ENCODE peak calls at places on chromosome 20, in nine cellular contexts. One of them, this sample, is unnamed.

GRCh38 chr20:47762699-47763098 is 22.6 kb downstream of the SULF2 start:
- DNase-seq in dorsolateral prefrontal cortex: no peak
- DNase-seq in NCI-H2171 treated with DMSO at 0.1 percent for 48 hours: peak; percentile 58
- DNase-seq in activated T-helper 1 cell treated with anti-CD3 and anti-CD28 coated beads, Interleukin-12 subunit alpha, Interleukin-12 subunit beta, Interleukin-2, Interleukin-4 antibody, amounts not matched to agents 30 ng/mL and 10 ng/mL and 1 ng/mL, durations not matched to agents 14 hours and 24 hours and 36 hours: no peak
- DNase-seq in SW480: no peak
- DNase-seq in Calu3: peak; percentile 24
- DNase-seq in upper lobe of right lung: no peak
- DNase-seq in stimulated activated CD4-positive, alpha-beta T cell treated with anti-CD3 and anti-CD28 coated beads, Interleukin-1b, Interleukin-23, amount 100 ng/mL, for 1 hour: no peak
- DNase-seq in heart left ventricle: no peak
- DNase-seq in this sample: no peak

GRCh38 chr20:41573955-41574354 is 44.2 kb downstream of the CHD6 start:
- DNase-seq in NCI-H2171 treated with DMSO at 0.1 percent for 48 hours: no peak
- DNase-seq in Calu3: no peak
- DNase-seq in upper lobe of right lung: no peak
- DNase-seq in SW480: no peak
- DNase-seq in activated T-helper 1 cell treated with anti-CD3 and anti-CD28 coated beads, Interleukin-12 subunit alpha, Interleukin-12 subunit beta, Interleukin-2, Interleukin-4 antibody, amounts not matched to agents 30 ng/mL and 10 ng/mL and 1 ng/mL, durations not matched to agents 14 hours and 24 hours and 36 hours: no peak
- DNase-seq in heart left ventricle: no peak
- DNase-seq in stimulated activated CD4-positive, alpha-beta T cell treated with anti-CD3 and anti-CD28 coated beads, Interleukin-1b, Interleukin-23, amount 100 ng/mL, for 1 hour: no peak
- DNase-seq in dorsolateral prefrontal cortex: no peak
- DNase-seq in this sample: no peak

GRCh38 chr20:57000441-57000968 is 265.9 kb downstream of the BMP7 start:
- DNase-seq in SW480: no peak
- DNase-seq in stimulated activated CD4-positive, alpha-beta T cell treated with anti-CD3 and anti-CD28 coated beads, Interleukin-1b, Interleukin-23, amount 100 ng/mL, for 1 hour: no peak
- DNase-seq in activated T-helper 1 cell treated with anti-CD3 and anti-CD28 coated beads, Interleukin-12 subunit alpha, Interleukin-12 subunit beta, Interleukin-2, Interleukin-4 antibody, amounts not matched to agents 30 ng/mL and 10 ng/mL and 1 ng/mL, durations not matched to agents 14 hours and 24 hours and 36 hours: no peak
- DNase-seq in upper lobe of right lung: no peak
- DNase-seq in NCI-H2171 treated with DMSO at 0.1 percent for 48 hours: no peak
- DNase-seq in heart left ventricle: no peak
- DNase-seq in dorsolateral prefrontal cortex: no peak
- DNase-seq in Calu3: no peak
- DNase-seq in this sample: no peak

GRCh38 chr20:44601801-44602204 is 19.4 kb downstream of the PKIG start:
- DNase-seq in activated T-helper 1 cell treated with anti-CD3 and anti-CD28 coated beads, Interleukin-12 subunit alpha, Interleukin-12 subunit beta, Interleukin-2, Interleukin-4 antibody, amounts not matched to agents 30 ng/mL and 10 ng/mL and 1 ng/mL, durations not matched to agents 14 hours and 24 hours and 36 hours: no peak
- DNase-seq in stimulated activated CD4-positive, alpha-beta T cell treated with anti-CD3 and anti-CD28 coated beads, Interleukin-1b, Interleukin-23, amount 100 ng/mL, for 1 hour: no peak
- DNase-seq in SW480: no peak
- DNase-seq in dorsolateral prefrontal cortex: no peak
- DNase-seq in upper lobe of right lung: no peak
- DNase-seq in Calu3: no peak
- DNase-seq in heart left ventricle: peak; percentile 81
- DNase-seq in NCI-H2171 treated with DMSO at 0.1 percent for 48 hours: no peak
- DNase-seq in this sample: no peak

GRCh38 chr20:52622086-52622485 is 350.1 kb upstream of the TSHZ2 start:
- DNase-seq in NCI-H2171 treated with DMSO at 0.1 percent for 48 hours: no peak
- DNase-seq in activated T-helper 1 cell treated with anti-CD3 and anti-CD28 coated beads, Interleukin-12 subunit alpha, Interleukin-12 subunit beta, Interleukin-2, Interleukin-4 antibody, amounts not matched to agents 30 ng/mL and 10 ng/mL and 1 ng/mL, durations not matched to agents 14 hours and 24 hours and 36 hours: no peak
- DNase-seq in SW480: no peak
- DNase-seq in heart left ventricle: no peak
- DNase-seq in stimulated activated CD4-positive, alpha-beta T cell treated with anti-CD3 and anti-CD28 coated beads, Interleukin-1b, Interleukin-23, amount 100 ng/mL, for 1 hour: no peak
- DNase-seq in dorsolateral prefrontal cortex: no peak
- DNase-seq in upper lobe of right lung: no peak
- DNase-seq in Calu3: no peak
- DNase-seq in this sample: no peak

GRCh38 chr20:16062661-16063591 is 510.3 kb downstream of the KIF16B start:
- DNase-seq in activated T-helper 1 cell treated with anti-CD3 and anti-CD28 coated beads, Interleukin-12 subunit alpha, Interleukin-12 subunit beta, Interleukin-2, Interleukin-4 antibody, amounts not matched to agents 30 ng/mL and 10 ng/mL and 1 ng/mL, durations not matched to agents 14 hours and 24 hours and 36 hours: no peak
- DNase-seq in heart left ventricle: no peak
- DNase-seq in NCI-H2171 treated with DMSO at 0.1 percent for 48 hours: no peak
- DNase-seq in SW480: no peak
- DNase-seq in dorsolateral prefrontal cortex: no peak
- DNase-seq in stimulated activated CD4-positive, alpha-beta T cell treated with anti-CD3 and anti-CD28 coated beads, Interleukin-1b, Interleukin-23, amount 100 ng/mL, for 1 hour: no peak
- DNase-seq in upper lobe of right lung: no peak
- DNase-seq in Calu3: no peak
- DNase-seq in this sample: no peak

GRCh38 chr20:31596831-31597482 is 8.1 kb upstream of the ID1 start:
- DNase-seq in stimulated activated CD4-positive, alpha-beta T cell treated with anti-CD3 and anti-CD28 coated beads, Interleukin-1b, Interleukin-23, amount 100 ng/mL, for 1 hour: no peak
- DNase-seq in dorsolateral prefrontal cortex: no peak
- DNase-seq in heart left ventricle: no peak
- DNase-seq in activated T-helper 1 cell treated with anti-CD3 and anti-CD28 coated beads, Interleukin-12 subunit alpha, Interleukin-12 subunit beta, Interleukin-2, Interleukin-4 antibody, amounts not matched to agents 30 ng/mL and 10 ng/mL and 1 ng/mL, durations not matched to agents 14 hours and 24 hours and 36 hours: no peak
- DNase-seq in upper lobe of right lung: no peak
- DNase-seq in SW480: no peak
- DNase-seq in NCI-H2171 treated with DMSO at 0.1 percent for 48 hours: peak; percentile 31
- DNase-seq in Calu3: no peak
- DNase-seq in this sample: no peak

GRCh38 chr20:32452776-32453466 is 94.8 kb downstream of the ASXL1 start:
- DNase-seq in SW480: no peak
- DNase-seq in Calu3: no peak
- DNase-seq in stimulated activated CD4-positive, alpha-beta T cell treated with anti-CD3 and anti-CD28 coated beads, Interleukin-1b, Interleukin-23, amount 100 ng/mL, for 1 hour: no peak
- DNase-seq in upper lobe of right lung: peak; percentile 43
- DNase-seq in dorsolateral prefrontal cortex: no peak
- DNase-seq in heart left ventricle: peak; percentile 45
- DNase-seq in NCI-H2171 treated with DMSO at 0.1 percent for 48 hours: no peak
- DNase-seq in activated T-helper 1 cell treated with anti-CD3 and anti-CD28 coated beads, Interleukin-12 subunit alpha, Interleukin-12 subunit beta, Interleukin-2, Interleukin-4 antibody, amounts not matched to agents 30 ng/mL and 10 ng/mL and 1 ng/mL, durations not matched to agents 14 hours and 24 hours and 36 hours: no peak
- DNase-seq in this sample: no peak

GRCh38 chr20:62133051-62133845 is 9.9 kb downstream of the PSMA7 start:
- DNase-seq in upper lobe of right lung: peak; percentile 79
- DNase-seq in heart left ventricle: peak; percentile 77
- DNase-seq in dorsolateral prefrontal cortex: no peak
- DNase-seq in Calu3: no peak
- DNase-seq in NCI-H2171 treated with DMSO at 0.1 percent for 48 hours: no peak
- DNase-seq in activated T-helper 1 cell treated with anti-CD3 and anti-CD28 coated beads, Interleukin-12 subunit alpha, Interleukin-12 subunit beta, Interleukin-2, Interleukin-4 antibody, amounts not matched to agents 30 ng/mL and 10 ng/mL and 1 ng/mL, durations not matched to agents 14 hours and 24 hours and 36 hours: no peak
- DNase-seq in SW480: no peak
- DNase-seq in stimulated activated CD4-positive, alpha-beta T cell treated with anti-CD3 and anti-CD28 coated beads, Interleukin-1b, Interleukin-23, amount 100 ng/mL, for 1 hour: no peak
- DNase-seq in this sample: no peak

GRCh38 chr20:2602746-2603145 is 49.7 kb upstream of the NOP56 start:
- DNase-seq in dorsolateral prefrontal cortex: no peak
- DNase-seq in heart left ventricle: no peak
- DNase-seq in stimulated activated CD4-positive, alpha-beta T cell treated with anti-CD3 and anti-CD28 coated beads, Interleukin-1b, Interleukin-23, amount 100 ng/mL, for 1 hour: no peak
- DNase-seq in upper lobe of right lung: no peak
- DNase-seq in NCI-H2171 treated with DMSO at 0.1 percent for 48 hours: peak; percentile 54
- DNase-seq in activated T-helper 1 cell treated with anti-CD3 and anti-CD28 coated beads, Interleukin-12 subunit alpha, Interleukin-12 subunit beta, Interleukin-2, Interleukin-4 antibody, amounts not matched to agents 30 ng/mL and 10 ng/mL and 1 ng/mL, durations not matched to agents 14 hours and 24 hours and 36 hours: no peak
- DNase-seq in Calu3: no peak
- DNase-seq in SW480: no peak
- DNase-seq in this sample: no peak

GRCh38 chr20:57440678-57441509 is 49.7 kb downstream of the RBM38 start:
- DNase-seq in heart left ventricle: peak; percentile 89
- DNase-seq in dorsolateral prefrontal cortex: peak; percentile 83
- DNase-seq in Calu3: no peak
- DNase-seq in activated T-helper 1 cell treated with anti-CD3 and anti-CD28 coated beads, Interleukin-12 subunit alpha, Interleukin-12 subunit beta, Interleukin-2, Interleukin-4 antibody, amounts not matched to agents 30 ng/mL and 10 ng/mL and 1 ng/mL, durations not matched to agents 14 hours and 24 hours and 36 hours: no peak
- DNase-seq in SW480: no peak
- DNase-seq in stimulated activated CD4-positive, alpha-beta T cell treated with anti-CD3 and anti-CD28 coated beads, Interleukin-1b, Interleukin-23, amount 100 ng/mL, for 1 hour: no peak
- DNase-seq in upper lobe of right lung: peak; percentile 88
- DNase-seq in NCI-H2171 treated with DMSO at 0.1 percent for 48 hours: peak; percentile 56
- DNase-seq in this sample: peak; percentile 92

GRCh38 chr20:62276448-62276847 is 26.3 kb upstream of the ADRM1 start:
- DNase-seq in dorsolateral prefrontal cortex: no peak
- DNase-seq in Calu3: no peak
- DNase-seq in stimulated activated CD4-positive, alpha-beta T cell treated with anti-CD3 and anti-CD28 coated beads, Interleukin-1b, Interleukin-23, amount 100 ng/mL, for 1 hour: no peak
- DNase-seq in activated T-helper 1 cell treated with anti-CD3 and anti-CD28 coated beads, Interleukin-12 subunit alpha, Interleukin-12 subunit beta, Interleukin-2, Interleukin-4 antibody, amounts not matched to agents 30 ng/mL and 10 ng/mL and 1 ng/mL, durations not matched to agents 14 hours and 24 hours and 36 hours: no peak
- DNase-seq in SW480: no peak
- DNase-seq in NCI-H2171 treated with DMSO at 0.1 percent for 48 hours: no peak
- DNase-seq in upper lobe of right lung: no peak
- DNase-seq in heart left ventricle: no peak
- DNase-seq in this sample: no peak

GRCh38 chr20:49811825-49812462 is 684 bp upstream of the SLC9A8 start:
- DNase-seq in Calu3: no peak
- DNase-seq in heart left ventricle: no peak
- DNase-seq in activated T-helper 1 cell treated with anti-CD3 and anti-CD28 coated beads, Interleukin-12 subunit alpha, Interleukin-12 subunit beta, Interleukin-2, Interleukin-4 antibody, amounts not matched to agents 30 ng/mL and 10 ng/mL and 1 ng/mL, durations not matched to agents 14 hours and 24 hours and 36 hours: no peak
- DNase-seq in SW480: peak; percentile 90
- DNase-seq in dorsolateral prefrontal cortex: no peak
- DNase-seq in upper lobe of right lung: no peak
- DNase-seq in NCI-H2171 treated with DMSO at 0.1 percent for 48 hours: peak; percentile 66
- DNase-seq in stimulated activated CD4-positive, alpha-beta T cell treated with anti-CD3 and anti-CD28 coated beads, Interleukin-1b, Interleukin-23, amount 100 ng/mL, for 1 hour: no peak
- DNase-seq in this sample: no peak

GRCh38 chr20:55415567-55416142 is 589.7 kb downstream of the CBLN4 start:
- DNase-seq in heart left ventricle: no peak
- DNase-seq in NCI-H2171 treated with DMSO at 0.1 percent for 48 hours: peak; percentile 14
- DNase-seq in Calu3: no peak
- DNase-seq in dorsolateral prefrontal cortex: no peak
- DNase-seq in SW480: peak; percentile 63
- DNase-seq in upper lobe of right lung: no peak
- DNase-seq in stimulated activated CD4-positive, alpha-beta T cell treated with anti-CD3 and anti-CD28 coated beads, Interleukin-1b, Interleukin-23, amount 100 ng/mL, for 1 hour: no peak
- DNase-seq in activated T-helper 1 cell treated with anti-CD3 and anti-CD28 coated beads, Interleukin-12 subunit alpha, Interleukin-12 subunit beta, Interleukin-2, Interleukin-4 antibody, amounts not matched to agents 30 ng/mL and 10 ng/mL and 1 ng/mL, durations not matched to agents 14 hours and 24 hours and 36 hours: no peak
- DNase-seq in this sample: no peak

GRCh38 chr20:56411759-56412472 is at the start of gene CASS4:
- DNase-seq in Calu3: no peak
- DNase-seq in stimulated activated CD4-positive, alpha-beta T cell treated with anti-CD3 and anti-CD28 coated beads, Interleukin-1b, Interleukin-23, amount 100 ng/mL, for 1 hour: no peak
- DNase-seq in dorsolateral prefrontal cortex: no peak
- DNase-seq in NCI-H2171 treated with DMSO at 0.1 percent for 48 hours: no peak
- DNase-seq in activated T-helper 1 cell treated with anti-CD3 and anti-CD28 coated beads, Interleukin-12 subunit alpha, Interleukin-12 subunit beta, Interleukin-2, Interleukin-4 antibody, amounts not matched to agents 30 ng/mL and 10 ng/mL and 1 ng/mL, durations not matched to agents 14 hours and 24 hours and 36 hours: peak; percentile 22
- DNase-seq in SW480: no peak
- DNase-seq in upper lobe of right lung: no peak
- DNase-seq in heart left ventricle: no peak
- DNase-seq in this sample: no peak

GRCh38 chr20:62656919-62657635 is 14.8 kb downstream of the SLCO4A1 start:
- DNase-seq in activated T-helper 1 cell treated with anti-CD3 and anti-CD28 coated beads, Interleukin-12 subunit alpha, Interleukin-12 subunit beta, Interleukin-2, Interleukin-4 antibody, amounts not matched to agents 30 ng/mL and 10 ng/mL and 1 ng/mL, durations not matched to agents 14 hours and 24 hours and 36 hours: no peak
- DNase-seq in NCI-H2171 treated with DMSO at 0.1 percent for 48 hours: no peak
- DNase-seq in heart left ventricle: peak; percentile 56
- DNase-seq in stimulated activated CD4-positive, alpha-beta T cell treated with anti-CD3 and anti-CD28 coated beads, Interleukin-1b, Interleukin-23, amount 100 ng/mL, for 1 hour: no peak
- DNase-seq in upper lobe of right lung: no peak
- DNase-seq in dorsolateral prefrontal cortex: no peak
- DNase-seq in SW480: no peak
- DNase-seq in Calu3: no peak
- DNase-seq in this sample: no peak

GRCh38 chr20:11376406-11376805 is 541.3 kb upstream of the BTBD3 start:
- DNase-seq in dorsolateral prefrontal cortex: no peak
- DNase-seq in SW480: no peak
- DNase-seq in Calu3: no peak
- DNase-seq in heart left ventricle: no peak
- DNase-seq in stimulated activated CD4-positive, alpha-beta T cell treated with anti-CD3 and anti-CD28 coated beads, Interleukin-1b, Interleukin-23, amount 100 ng/mL, for 1 hour: no peak
- DNase-seq in upper lobe of right lung: no peak
- DNase-seq in NCI-H2171 treated with DMSO at 0.1 percent for 48 hours: no peak
- DNase-seq in activated T-helper 1 cell treated with anti-CD3 and anti-CD28 coated beads, Interleukin-12 subunit alpha, Interleukin-12 subunit beta, Interleukin-2, Interleukin-4 antibody, amounts not matched to agents 30 ng/mL and 10 ng/mL and 1 ng/mL, durations not matched to agents 14 hours and 24 hours and 36 hours: no peak
- DNase-seq in this sample: no peak

GRCh38 chr20:51661609-51662178 is 106.5 kb downstream of the ATP9A start:
- DNase-seq in SW480: peak; percentile 100
- DNase-seq in heart left ventricle: no peak
- DNase-seq in stimulated activated CD4-positive, alpha-beta T cell treated with anti-CD3 and anti-CD28 coated beads, Interleukin-1b, Interleukin-23, amount 100 ng/mL, for 1 hour: no peak
- DNase-seq in dorsolateral prefrontal cortex: no peak
- DNase-seq in NCI-H2171 treated with DMSO at 0.1 percent for 48 hours: no peak
- DNase-seq in upper lobe of right lung: no peak
- DNase-seq in activated T-helper 1 cell treated with anti-CD3 and anti-CD28 coated beads, Interleukin-12 subunit alpha, Interleukin-12 subunit beta, Interleukin-2, Interleukin-4 antibody, amounts not matched to agents 30 ng/mL and 10 ng/mL and 1 ng/mL, durations not matched to agents 14 hours and 24 hours and 36 hours: peak; percentile 20
- DNase-seq in Calu3: peak; percentile 18
- DNase-seq in this sample: no peak

GRCh38 chr20:24146231-24146634 is 157.7 kb upstream of the GGTLC1 start:
- DNase-seq in dorsolateral prefrontal cortex: no peak
- DNase-seq in upper lobe of right lung: no peak
- DNase-seq in activated T-helper 1 cell treated with anti-CD3 and anti-CD28 coated beads, Interleukin-12 subunit alpha, Interleukin-12 subunit beta, Interleukin-2, Interleukin-4 antibody, amounts not matched to agents 30 ng/mL and 10 ng/mL and 1 ng/mL, durations not matched to agents 14 hours and 24 hours and 36 hours: no peak
- DNase-seq in heart left ventricle: no peak
- DNase-seq in NCI-H2171 treated with DMSO at 0.1 percent for 48 hours: no peak
- DNase-seq in stimulated activated CD4-positive, alpha-beta T cell treated with anti-CD3 and anti-CD28 coated beads, Interleukin-1b, Interleukin-23, amount 100 ng/mL, for 1 hour: no peak
- DNase-seq in Calu3: no peak
- DNase-seq in SW480: no peak
- DNase-seq in this sample: no peak

GRCh38 chr20:32877507-32877906 is 18.8 kb downstream of the EFCAB8 start:
- DNase-seq in NCI-H2171 treated with DMSO at 0.1 percent for 48 hours: no peak
- DNase-seq in stimulated activated CD4-positive, alpha-beta T cell treated with anti-CD3 and anti-CD28 coated beads, Interleukin-1b, Interleukin-23, amount 100 ng/mL, for 1 hour: no peak
- DNase-seq in Calu3: no peak
- DNase-seq in heart left ventricle: no peak
- DNase-seq in dorsolateral prefrontal cortex: no peak
- DNase-seq in upper lobe of right lung: no peak
- DNase-seq in SW480: no peak
- DNase-seq in activated T-helper 1 cell treated with anti-CD3 and anti-CD28 coated beads, Interleukin-12 subunit alpha, Interleukin-12 subunit beta, Interleukin-2, Interleukin-4 antibody, amounts not matched to agents 30 ng/mL and 10 ng/mL and 1 ng/mL, durations not matched to agents 14 hours and 24 hours and 36 hours: no peak
- DNase-seq in this sample: no peak

GRCh38 chr20:38599410-38599882 is 2.2 kb upstream of the ARHGAP40 start:
- DNase-seq in upper lobe of right lung: peak; percentile 92
- DNase-seq in activated T-helper 1 cell treated with anti-CD3 and anti-CD28 coated beads, Interleukin-12 subunit alpha, Interleukin-12 subunit beta, Interleukin-2, Interleukin-4 antibody, amounts not matched to agents 30 ng/mL and 10 ng/mL and 1 ng/mL, durations not matched to agents 14 hours and 24 hours and 36 hours: no peak
- DNase-seq in dorsolateral prefrontal cortex: no peak
- DNase-seq in SW480: no peak
- DNase-seq in stimulated activated CD4-positive, alpha-beta T cell treated with anti-CD3 and anti-CD28 coated beads, Interleukin-1b, Interleukin-23, amount 100 ng/mL, for 1 hour: no peak
- DNase-seq in NCI-H2171 treated with DMSO at 0.1 percent for 48 hours: no peak
- DNase-seq in Calu3: peak; percentile 97
- DNase-seq in heart left ventricle: peak; percentile 81
- DNase-seq in this sample: no peak

GRCh38 chr20:33442136-33443005 is 1.2 kb downstream of the SNTA1 start:
- DNase-seq in activated T-helper 1 cell treated with anti-CD3 and anti-CD28 coated beads, Interleukin-12 subunit alpha, Interleukin-12 subunit beta, Interleukin-2, Interleukin-4 antibody, amounts not matched to agents 30 ng/mL and 10 ng/mL and 1 ng/mL, durations not matched to agents 14 hours and 24 hours and 36 hours: no peak
- DNase-seq in upper lobe of right lung: no peak
- DNase-seq in SW480: no peak
- DNase-seq in dorsolateral prefrontal cortex: no peak
- DNase-seq in stimulated activated CD4-positive, alpha-beta T cell treated with anti-CD3 and anti-CD28 coated beads, Interleukin-1b, Interleukin-23, amount 100 ng/mL, for 1 hour: no peak
- DNase-seq in Calu3: no peak
- DNase-seq in NCI-H2171 treated with DMSO at 0.1 percent for 48 hours: no peak
- DNase-seq in heart left ventricle: no peak
- DNase-seq in this sample: no peak

GRCh38 chr20:21099653-21100589 is 6.2 kb downstream of the LINC00237 start:
- DNase-seq in SW480: peak; percentile 87
- DNase-seq in stimulated activated CD4-positive, alpha-beta T cell treated with anti-CD3 and anti-CD28 coated beads, Interleukin-1b, Interleukin-23, amount 100 ng/mL, for 1 hour: no peak
- DNase-seq in dorsolateral prefrontal cortex: peak; percentile 34
- DNase-seq in activated T-helper 1 cell treated with anti-CD3 and anti-CD28 coated beads, Interleukin-12 subunit alpha, Interleukin-12 subunit beta, Interleukin-2, Interleukin-4 antibody, amounts not matched to agents 30 ng/mL and 10 ng/mL and 1 ng/mL, durations not matched to agents 14 hours and 24 hours and 36 hours: peak; percentile 39
- DNase-seq in heart left ventricle: peak; percentile 72
- DNase-seq in Calu3: peak; percentile 6
- DNase-seq in NCI-H2171 treated with DMSO at 0.1 percent for 48 hours: peak; percentile 54
- DNase-seq in upper lobe of right lung: peak; percentile 77
- DNase-seq in this sample: no peak

This sample was measured in nucleus accumbens.